ENCODE peak calls at places on chromosomes 5 and 9, in seven cellular contexts. C is upper lobe of right lung, Z is thoracic aorta, A is psoas muscle, S is SK-N-SH, K is IMR-90, F is heart right ventricle. Y is an unnamed sample. For H3K4me1, the result is how much of the 10 kb centered on the place peaks cover.

GRCh38 chr9:70042461-70043215 is 1.0 kb upstream of the MAMDC2 start:
- DNase-seq in C (no peak), Z (no peak), A (no peak), S (no peak), K (no peak), F (no peak), Y (no peak)

GRCh38 chr5:176535101-176535654 is 2.0 kb downstream of the RNF44 start:
- DNase-seq in C (no peak), Z (no peak), A (no peak), S (no peak), K (peak), F (no peak), Y (no peak)

GRCh38 chr9:72037571-72037970 is 22.8 kb downstream of the C9orf57 start:
- DNase-seq in C (no peak), Z (no peak), A (no peak), S (no peak), K (no peak), F (no peak), Y (no peak)

GRCh38 chr9:113995963-113996362 is 82.1 kb downstream of the AMBP start:
- DNase-seq in C (no peak), Z (no peak), A (no peak), S (no peak), K (no peak), F (no peak), Y (no peak)

GRCh38 chr9:135524130-135524861 is 3.1 kb downstream of the LCN1 start:
- DNase-seq in C (peak), Z (no peak), A (no peak), S (no peak), K (no peak), F (no peak), Y (peak)

GRCh38 chr5:33612386-33612785 is 171.6 kb downstream of the TARS1 start:
- DNase-seq in C (no peak), Z (no peak), A (no peak), S (no peak), K (peak), F (no peak), Y (no peak)

GRCh38 chr5:86837610-86838009 is 219.9 kb downstream of the COX7C start:
- DNase-seq in C (no peak), Z (no peak), A (no peak), S (no peak), K (peak), F (no peak), Y (no peak)

GRCh38 chr9:116592926-116593325 is 94.2 kb upstream of the TRIM32 start:
- DNase-seq in C (no peak), Z (no peak), A (no peak), S (no peak), K (no peak), F (no peak), Y (no peak)

GRCh38 chr5:31412324-31412723 is 119.6 kb downstream of the DROSHA start:
- DNase-seq in C (no peak), Z (no peak), A (no peak), S (no peak), K (no peak), F (no peak), Y (no peak)

GRCh38 chr9:86096382-86096781 is 3.0 kb downstream of the GOLM1 start:
- DNase-seq in C (no peak), Z (no peak), A (no peak), S (no peak), K (peak), F (no peak), Y (no peak)

GRCh38 chr9:95813923-95814322 is 61.6 kb upstream of the ERCC6L2 start:
- DNase-seq in C (no peak), Z (no peak), A (no peak), S (no peak), K (no peak), F (no peak), Y (no peak)

GRCh38 chr5:173234129-173234793 is 745 bp downstream of the NKX2-5 start:
- DNase-seq in C (no peak), Z (no peak), A (no peak), S (no peak), K (no peak), F (no peak), Y (no peak)

GRCh38 chr5:126108505-126108904 is 314.7 kb upstream of the GRAMD2B start:
- DNase-seq in C (no peak), Z (no peak), A (no peak), S (no peak), K (no peak), F (no peak), Y (no peak)

GRCh38 chr9:94907246-94907936 is 180.9 kb downstream of the AOPEP start:
- DNase-seq in C (no peak), Z (no peak), A (no peak), S (no peak), K (no peak), F (peak), Y (no peak)

GRCh38 chr9:109143881-109144562 is 23.0 kb downstream of the FRRS1L start:
- DNase-seq in C (no peak), Z (no peak), A (no peak), S (peak), K (peak), F (no peak), Y (no peak)

GRCh38 chr5:43348207-43348606 is 35.0 kb upstream of the HMGCS1 start:
- DNase-seq in C (no peak), Z (no peak), A (no peak), S (no peak), K (no peak), F (no peak), Y (no peak)

GRCh38 chr5:160477266-160477970 is 55.8 kb downstream of the PTTG1 start:
- DNase-seq in C (no peak), Z (no peak), A (no peak), S (no peak), K (no peak), F (no peak), Y (no peak)

GRCh38 chr5:82153082-82153481 is 125.1 kb downstream of the RPS23 start:
- DNase-seq in C (no peak), Z (no peak), A (no peak), S (no peak), K (no peak), F (no peak), Y (no peak)

GRCh38 chr5:2627867-2628266 is 123.6 kb downstream of the IRX2 start:
- DNase-seq in C (no peak), Z (no peak), A (no peak), S (no peak), K (no peak), F (no peak), Y (no peak)

GRCh38 chr5:142521706-142522105 is 164.2 kb downstream of the FGF1 start:
- DNase-seq in C (no peak), Z (no peak), A (no peak), S (no peak), K (peak), F (no peak), Y (no peak)

GRCh38 chr5:147384346-147385193 is 125.3 kb downstream of the DPYSL3 start:
- DNase-seq in C (no peak), Z (no peak), A (no peak), S (peak), K (no peak), F (no peak), Y (no peak)

GRCh38 chr9:33230756-33231691 is 8.9 kb upstream of the SPINK4 start:
- DNase-seq in C (no peak), Z (no peak), A (no peak), S (no peak), K (no peak), F (no peak), Y (no peak)

GRCh38 chr5:1385395-1386273 is 40.7 kb upstream of the CLPTM1L start:
- DNase-seq in C (peak), Z (peak), A (peak), S (peak), K (peak), F (peak), Y (peak)

GRCh38 chr5:1545798-1546355 is 22.1 kb upstream of the LPCAT1 start:
- DNase-seq in C (peak), Z (no peak), A (no peak), S (no peak), K (no peak), F (no peak), Y (no peak)

GRCh38 chr5:126600631-126601511 is at the start of gene PHAX:
- DNase-seq in C (peak), Z (no peak), A (peak), S (peak), K (peak), F (peak), Y (peak)

GRCh38 chr9:470795-471194 is 256.1 kb downstream of the DOCK8 start:
- DNase-seq in C (no peak), Z (no peak), A (no peak), S (no peak), K (no peak), F (no peak), Y (no peak)
- H3K27ac ChIP-seq in C (peak), Z (no peak), A (no peak), S (no peak), K (no peak), F (peak), Y (peak)

DNA sequence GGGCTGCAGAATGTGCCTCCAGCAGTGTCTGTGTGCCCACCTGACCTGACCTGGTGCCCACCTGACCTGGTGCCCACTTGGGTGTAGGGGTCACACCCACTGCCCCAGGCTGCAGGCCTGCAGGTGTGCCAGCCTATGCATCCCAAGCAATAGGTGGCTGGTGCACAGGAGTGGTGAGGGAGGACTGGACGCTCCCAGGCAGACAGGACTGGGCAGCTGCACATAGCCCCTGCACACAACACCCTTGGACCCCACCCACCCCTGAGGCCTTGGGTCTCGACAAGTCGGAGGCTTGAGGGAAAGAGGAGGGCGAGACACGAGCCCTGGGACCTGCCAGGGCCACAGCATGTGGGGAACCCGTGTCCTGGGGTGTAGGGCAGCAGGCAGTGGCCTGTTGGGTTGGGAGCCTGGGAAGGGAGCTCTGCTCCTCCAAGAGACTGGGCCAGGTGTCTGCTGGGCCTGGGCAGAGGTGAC is 10.8 kb upstream of the NRARP start:
- DNase-seq in C (peak), Z (no peak), A (no peak), S (peak), K (no peak), F (no peak), Y (no peak)
- H3K4me1 ChIP-seq in C (under half), Z (under half), A (under half), S (under half), K (under half), F (under half), Y (under half)

GRCh38 chr5:6435356-6435755 is 13.3 kb upstream of the UBE2QL1 start:
- DNase-seq in C (no peak), Z (no peak), A (peak), S (no peak), K (no peak), F (no peak), Y (no peak)
- H3K27ac ChIP-seq in C (no peak), Z (no peak), A (no peak), S (no peak), K (no peak), F (no peak), Y (no peak)

DNA sequence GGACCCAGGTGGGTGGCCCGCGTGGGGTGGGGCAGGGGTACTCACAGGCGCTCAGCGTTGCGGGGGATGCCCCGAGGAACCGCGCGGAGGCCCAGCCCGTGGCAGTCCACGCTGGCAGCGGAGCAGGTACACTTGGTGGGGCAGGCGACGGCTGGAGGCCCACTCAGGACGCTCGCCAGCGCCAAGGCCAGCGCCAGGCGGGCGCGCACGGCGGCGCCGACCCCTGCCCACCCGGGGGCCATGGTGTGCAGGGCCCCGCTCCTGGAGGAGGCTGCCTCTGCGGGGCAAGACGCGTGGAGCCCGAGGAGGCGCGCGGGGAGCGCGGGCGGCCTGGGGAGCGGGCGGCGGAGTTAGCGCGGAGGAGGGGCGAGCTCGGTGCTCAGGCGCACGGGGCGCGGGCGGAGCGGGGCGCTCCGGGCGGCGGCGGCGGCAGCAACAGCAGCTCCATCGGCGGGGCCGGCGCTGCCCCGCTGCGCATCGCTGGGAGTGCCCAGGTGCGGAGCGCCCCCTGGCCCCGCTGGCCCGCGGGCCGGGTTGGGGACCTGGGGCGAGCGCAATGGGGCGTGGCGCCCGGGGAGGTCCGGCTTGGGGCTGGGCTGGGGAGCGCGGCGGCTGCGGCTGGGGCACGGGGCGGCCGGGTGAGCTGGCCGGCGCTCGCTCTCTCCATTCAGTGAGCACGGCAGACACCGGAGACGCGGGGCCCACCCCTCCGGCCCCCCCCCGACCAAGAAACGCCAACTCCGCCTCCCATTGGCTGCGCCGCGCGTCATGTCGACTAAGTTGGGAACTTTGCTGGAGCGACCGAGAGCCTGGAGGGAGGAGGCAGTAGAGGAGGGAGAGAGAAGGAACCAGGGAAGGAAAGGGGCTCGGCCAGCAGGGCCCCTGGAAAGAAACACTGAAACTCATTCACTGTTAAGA is at the start of gene SLIT3:
- DNase-seq in C (peak), Z (peak), A (peak), S (peak), K (peak), F (peak), Y (peak)
- H3K4me1 ChIP-seq in C (under half), Z (under half), A (under half), S (under half), K (under half), F (under half), Y (under half)

GRCh38 chr5:124630767-124631704 is 115.4 kb downstream of the ZNF608 start:
- DNase-seq in C (no peak), Z (no peak), A (no peak), S (no peak), K (peak), F (no peak), Y (no peak)

GRCh38 chr5:124628251-124628650 is 118.2 kb downstream of the ZNF608 start:
- DNase-seq in C (no peak), Z (no peak), A (no peak), S (no peak), K (peak), F (no peak), Y (no peak)

GRCh38 chr5:124627815-124628214 is 118.6 kb downstream of the ZNF608 start:
- DNase-seq in C (no peak), Z (no peak), A (no peak), S (no peak), K (no peak), F (no peak), Y (no peak)

GRCh38 chr5:124626053-124626452 is 120.4 kb downstream of the ZNF608 start:
- DNase-seq in C (no peak), Z (no peak), A (no peak), S (no peak), K (no peak), F (no peak), Y (no peak)

GRCh38 chr5:124628721-124629596 is 117.5 kb downstream of the ZNF608 start:
- DNase-seq in C (no peak), Z (no peak), A (peak), S (no peak), K (peak), F (no peak), Y (peak)
- H3K27ac ChIP-seq in C (no peak), Z (no peak), A (no peak), S (no peak), K (peak), F (no peak), Y (no peak)

GRCh38 chr9:1878817-1879216 is 136.3 kb upstream of the SMARCA2 start:
- DNase-seq in C (no peak), Z (no peak), A (no peak), S (no peak), K (no peak), F (no peak), Y (no peak)
- H3K4me1 ChIP-seq in C (under half), Z (under half), A (under half), S (under half), K (under half), F (under half), Y (under half)

GRCh38 chr5:151167022-151167421 is 9.4 kb upstream of the ANXA6 start:
- DNase-seq in C (no peak), Z (no peak), A (no peak), S (no peak), K (no peak), F (no peak), Y (no peak)
- H3K27ac ChIP-seq in C (no peak), Z (no peak), A (no peak), S (no peak), K (no peak), F (no peak), Y (no peak)

DNA sequence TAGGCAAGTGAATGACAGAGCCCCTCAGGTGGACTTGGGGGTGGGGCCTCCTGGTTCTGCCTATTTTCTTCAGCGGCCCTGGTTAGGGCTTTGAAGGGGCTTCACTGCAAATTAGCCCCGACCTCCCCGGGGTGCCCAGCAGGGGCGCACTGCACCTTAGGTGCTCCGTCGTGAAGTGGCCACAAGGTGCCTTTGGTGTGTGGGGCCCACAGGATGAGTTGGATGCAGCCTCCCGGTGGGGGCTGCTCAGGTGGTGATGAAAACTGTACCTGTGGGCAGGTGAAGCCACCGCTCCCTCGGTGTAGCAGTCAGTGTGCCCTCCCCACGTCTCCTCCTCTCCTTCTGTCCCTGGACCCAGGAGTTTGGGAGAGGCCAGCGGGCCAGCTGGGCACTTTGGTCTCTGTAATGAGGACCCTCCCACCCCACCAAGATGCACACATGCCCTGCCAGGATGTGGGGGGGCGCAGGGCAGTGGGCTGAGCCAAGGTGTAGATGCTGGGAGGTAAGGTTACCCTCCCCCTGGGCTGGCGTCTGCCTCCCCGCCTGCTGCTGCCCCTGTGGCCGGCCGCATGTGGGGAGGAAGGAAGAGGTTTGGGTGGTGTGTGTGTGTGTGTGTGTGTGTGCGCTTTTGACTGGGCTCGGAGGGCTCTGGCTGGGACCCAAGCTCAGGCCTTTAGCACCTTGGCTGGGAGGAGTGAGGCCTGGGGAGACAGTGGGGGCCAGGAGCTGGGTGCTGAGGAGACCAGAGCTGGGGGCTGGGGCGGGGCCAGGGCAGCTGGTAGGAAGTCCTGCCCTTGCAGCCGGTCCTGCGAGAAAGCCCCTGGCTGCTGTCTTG is 55.6 kb downstream of the RXRA start:
- DNase-seq in C (no peak), Z (no peak), A (peak), S (peak), K (no peak), F (peak), Y (no peak)
- H3K4me1 ChIP-seq in C (half or more), Z (half or more), A (half or more), S (half or more), K (under half), F (half or more), Y (half or more)

GRCh38 chr5:139862803-139863202 is 67.2 kb downstream of the PSD2 start:
- DNase-seq in C (no peak), Z (no peak), A (no peak), S (no peak), K (no peak), F (no peak), Y (no peak)

GRCh38 chr5:139863361-139863760 is 67.8 kb downstream of the PSD2 start:
- DNase-seq in C (peak), Z (no peak), A (peak), S (no peak), K (no peak), F (peak), Y (peak)

GRCh38 chr5:139861889-139862207 is 66.2 kb downstream of the PSD2 start:
- DNase-seq in C (no peak), Z (no peak), A (no peak), S (no peak), K (no peak), F (no peak), Y (no peak)

GRCh38 chr5:139861021-139861888 is 65.6 kb downstream of the PSD2 start:
- DNase-seq in C (no peak), Z (no peak), A (peak), S (no peak), K (no peak), F (no peak), Y (peak)

GRCh38 chr5:139862313-139862712 is 66.7 kb downstream of the PSD2 start:
- DNase-seq in C (no peak), Z (no peak), A (no peak), S (no peak), K (peak), F (no peak), Y (no peak)
- H3K27ac ChIP-seq in C (no peak), Z (no peak), A (no peak), S (no peak), K (no peak), F (no peak), Y (no peak)

Y was measured in left lung.